ENCODE peak calls at places on chromosomes 11 and 22, in ten cellular contexts. A is astrocyte of the spinal cord; F is thoracic aorta; O is CD8-positive, alpha-beta memory T cell; H is brain microvascular endothelial cell; W is iPS DF 6.9; D is bronchial epithelial cell; Y is HFF-Myc; S is AG04450; J is astrocyte of the cerebellum. I is an unnamed sample.

GRCh38 chr11:133162228-133162627 is 370.1 kb downstream of the OPCML start:
- DNase-seq in A (no peak), F (no peak), O (no peak), H (no peak), W (no peak), D (no peak), Y (no peak), S (no peak), J (no peak), I (no peak)

GRCh38 chr11:30424336-30424735 is 101.4 kb downstream of the ARL14EP start:
- DNase-seq in A (no peak), F (no peak), O (no peak), H (no peak), W (no peak), D (no peak), Y (no peak), S (no peak), J (no peak), I (no peak)

GRCh38 chr11:83033972-83034672 is 37.6 kb downstream of the RAB30 start:
- DNase-seq in A (peak; percentile 88), F (no peak), O (no peak), H (no peak), W (no peak), D (peak; percentile 65), Y (peak; percentile 81), S (no peak), J (peak; percentile 82), I (no peak)

GRCh38 chr11:31875861-31876625 is 64.9 kb upstream of the PAX6 start:
- DNase-seq in A (no peak), F (no peak), O (no peak), H (no peak), W (no peak), D (no peak), Y (no peak), S (no peak), J (no peak), I (no peak)

GRCh38 chr11:10208045-10208674 is 85.9 kb downstream of the SBF2 start:
- DNase-seq in A (peak; percentile 69), F (no peak), O (peak; percentile 43), H (no peak), W (peak; percentile 33), D (peak; percentile 64), Y (peak; percentile 44), S (no peak), J (peak; percentile 34), I (peak; percentile 48)

GRCh38 chr22:21443735-21444421 is 23.3 kb upstream of the TMEM191C start:
- DNase-seq in A (no peak), F (no peak), O (no peak), H (no peak), W (no peak), D (no peak), Y (no peak), S (no peak), J (no peak), I (no peak)

GRCh38 chr11:106644824-106645223 is 373.5 kb downstream of the GUCY1A2 start:
- DNase-seq in A (peak; percentile 45), F (no peak), O (no peak), H (peak; percentile 51), W (no peak), D (peak; percentile 47), Y (no peak), S (no peak), J (no peak), I (no peak)

GRCh38 chr11:116813781-116814471 is 9.2 kb downstream of the APOA4 start:
- DNase-seq in A (no peak), F (no peak), O (no peak), H (no peak), W (no peak), D (no peak), Y (no peak), S (no peak), J (no peak), I (no peak)

GRCh38 chr11:64319421-64319761 is 1.5 kb downstream of the PRDX5 start:
- DNase-seq in A (no peak), F (no peak), O (no peak), H (no peak), W (no peak), D (no peak), Y (no peak), S (no peak), J (no peak), I (no peak)

GRCh38 chr11:69811431-69811830 is 7.8 kb downstream of the FGF3 start:
- DNase-seq in A (no peak), F (no peak), O (no peak), H (no peak), W (no peak), D (no peak), Y (no peak), S (no peak), J (no peak), I (no peak)

GRCh38 chr11:46356911-46357482 is 9.7 kb downstream of the DGKZ start:
- DNase-seq in A (peak; percentile 58), F (no peak), O (no peak), H (peak; percentile 49), W (no peak), D (peak; percentile 84), Y (no peak), S (peak; percentile 45), J (no peak), I (no peak)

GRCh38 chr11:59755701-59756495 is 722 bp downstream of the STX3 start:
- DNase-seq in A (peak; percentile 67), F (peak; percentile 52), O (no peak), H (peak; percentile 70), W (peak; percentile 4), D (peak; percentile 67), Y (no peak), S (peak; percentile 37), J (peak; percentile 26), I (no peak)

GRCh38 chr11:69919659-69920499 is 100.7 kb upstream of the FGF3 start:
- DNase-seq in A (no peak), F (no peak), O (no peak), H (no peak), W (no peak), D (no peak), Y (no peak), S (no peak), J (no peak), I (no peak)

GRCh38 chr11:23727821-23728220 is 769.0 kb upstream of the LUZP2 start:
- DNase-seq in A (peak; percentile 73), F (no peak), O (no peak), H (peak; percentile 79), W (no peak), D (peak; percentile 88), Y (peak; percentile 12), S (peak; percentile 16), J (peak; percentile 23), I (no peak)

GRCh38 chr22:49730656-49731055 is 97.0 kb downstream of the BRD1 start:
- DNase-seq in A (no peak), F (no peak), O (no peak), H (no peak), W (no peak), D (no peak), Y (no peak), S (no peak), J (no peak), I (no peak)

GRCh38 chr11:128518493-128519207 is 68.7 kb downstream of the ETS1 start:
- DNase-seq in A (peak; percentile 63), F (no peak), O (peak; percentile 6), H (no peak), W (no peak), D (no peak), Y (no peak), S (no peak), J (no peak), I (no peak)

GRCh38 chr11:128516467-128516778 is 70.9 kb downstream of the ETS1 start:
- DNase-seq in A (no peak), F (no peak), O (peak; percentile 1), H (no peak), W (no peak), D (no peak), Y (no peak), S (no peak), J (no peak), I (no peak)

GRCh38 chr11:128515766-128516466 is 71.4 kb downstream of the ETS1 start:
- DNase-seq in A (no peak), F (no peak), O (peak; percentile 21), H (no peak), W (no peak), D (no peak), Y (no peak), S (no peak), J (no peak), I (no peak)

GRCh38 chr11:128517457-128518230 is 69.7 kb downstream of the ETS1 start:
- DNase-seq in A (peak; percentile 70), F (no peak), O (peak; percentile 23), H (no peak), W (no peak), D (no peak), Y (no peak), S (no peak), J (peak; percentile 52), I (no peak)

GRCh38 chr11:128516886-128517285 is 70.5 kb downstream of the ETS1 start:
- DNase-seq in A (peak; percentile 0), F (no peak), O (peak; percentile 7), H (no peak), W (no peak), D (no peak), Y (no peak), S (no peak), J (no peak), I (no peak)
- H3K4me3 ChIP-seq in A (no peak overlapping the region), F (peak overlapping the region; percentile 99), O (peak overlapping the region; percentile 97), H (no peak overlapping the region), W (no peak overlapping the region), D (no peak overlapping the region), Y (peak overlapping the region; percentile 84), S (peak overlapping the region; percentile 86), J (peak overlapping the region; percentile 95), I (peak overlapping the region; percentile 91)

DNA sequence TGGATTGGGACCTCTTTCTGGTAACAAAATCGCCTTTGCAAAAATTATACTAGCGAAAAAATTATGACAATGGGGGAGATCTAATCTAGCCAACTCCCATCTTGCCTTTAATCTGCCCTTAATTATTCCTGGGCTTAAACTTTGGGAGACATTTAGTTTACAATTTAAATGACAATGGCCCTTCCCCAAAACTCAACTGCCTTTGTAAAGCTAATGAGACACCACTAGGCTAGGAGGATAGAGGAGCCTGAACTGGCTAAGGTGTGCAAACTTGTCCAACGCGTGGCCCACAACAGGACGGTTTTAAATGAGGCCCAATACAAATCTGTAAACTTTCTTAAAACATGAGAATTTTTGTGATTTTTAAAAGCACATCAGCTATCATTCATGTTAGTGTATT is 67.3 kb downstream of the RSF1 start:
- DNase-seq in A (no peak), F (no peak), O (no peak), H (no peak), W (peak; percentile 35), D (no peak), Y (no peak), S (no peak), J (no peak), I (no peak)
- H3K4me3 ChIP-seq in A (no peak overlapping the region), F (no peak overlapping the region), O (no peak overlapping the region), H (no peak overlapping the region), W (no peak overlapping the region), D (no peak overlapping the region), Y (no peak overlapping the region), S (no peak overlapping the region), J (no peak overlapping the region), I (no peak overlapping the region)

GRCh38 chr22:18033204-18033998 is 9.0 kb upstream of the MICAL3 start:
- DNase-seq in A (no peak), F (no peak), O (no peak), H (no peak), W (no peak), D (no peak), Y (no peak), S (no peak), J (no peak), I (no peak)
- H3K4me3 ChIP-seq in A (no peak overlapping the region), F (no peak overlapping the region), O (no peak overlapping the region), H (no peak overlapping the region), W (no peak overlapping the region), D (no peak overlapping the region), Y (no peak overlapping the region), S (no peak overlapping the region), J (no peak overlapping the region), I (no peak overlapping the region)

GRCh38 chr11:17720796-17721171 is 1.4 kb downstream of the MYOD1 start:
- DNase-seq in A (no peak), F (no peak), O (no peak), H (no peak), W (no peak), D (no peak), Y (no peak), S (no peak), J (no peak), I (no peak)
- H3K4me3 ChIP-seq in A (peak overlapping the region; percentile 28), F (peak overlapping the region; percentile 23), O (no peak overlapping the region), H (no peak overlapping the region), W (no peak overlapping the region), D (no peak overlapping the region), Y (no peak overlapping the region), S (no peak overlapping the region), J (peak overlapping the region; percentile 43), I (no peak overlapping the region)